ENCODE peak calls at places on chromosomes 12 and 14, in four cellular contexts. U, A, L and G are unnamed samples.

GRCh38 chr12:14072952-14073351 is 91.5 kb upstream of the GRIN2B start:
- DNase-seq in U (no peak), A (no peak), L (no peak), G (no peak)

GRCh38 chr12:105474672-105475071 is 144.2 kb downstream of the C12orf75 start:
- DNase-seq in U (no peak), A (no peak), L (no peak), G (no peak)

GRCh38 chr12:31594681-31595080 is 3.7 kb upstream of the DENND5B start:
- DNase-seq in U (no peak), A (no peak), L (no peak), G (no peak)

GRCh38 chr14:34640826-34641225 is 10.9 kb upstream of the SNX6 start:
- DNase-seq in U (no peak), A (no peak), L (no peak), G (no peak)

GRCh38 chr12:11347810-11348209 is 37.6 kb upstream of the PRB4 start:
- DNase-seq in U (no peak), A (no peak), L (no peak), G (no peak)

GRCh38 chr12:93950321-93950720 is 198.1 kb upstream of the PLXNC1 start:
- DNase-seq in U (no peak), A (no peak), L (no peak), G (no peak)

GRCh38 chr14:87170179-87170578 is 822.8 kb downstream of the GALC start:
- DNase-seq in U (peak; percentile 35), A (no peak), L (no peak), G (no peak)

GRCh38 chr12:130715996-130716917 is at the start of gene RIMBP2:
- DNase-seq in U (peak; percentile 83), A (no peak), L (no peak), G (peak; percentile 41)

GRCh38 chr12:98745578-98746391 is 100.7 kb downstream of the APAF1 start:
- DNase-seq in U (peak; percentile 46), A (peak; percentile 35), L (no peak), G (peak; percentile 30)

GRCh38 chr14:76720382-76720813 is 40.9 kb upstream of the VASH1 start:
- DNase-seq in U (peak; percentile 61), A (peak; percentile 19), L (peak; percentile 36), G (peak; percentile 50)

GRCh38 chr12:77325505-77325904 is 260.1 kb upstream of the E2F7 start:
- DNase-seq in U (peak; percentile 53), A (peak; percentile 9), L (no peak), G (no peak)

GRCh38 chr12:20486233-20486632 is 117.9 kb downstream of the PDE3A start:
- DNase-seq in U (no peak), A (no peak), L (no peak), G (no peak)

GRCh38 chr14:76926521-76927251 is 100.5 kb downstream of the LRRC74A start:
- DNase-seq in U (no peak), A (no peak), L (no peak), G (no peak)

GRCh38 chr14:71399057-71399487 is 491.8 kb downstream of the PCNX1 start:
- DNase-seq in U (no peak), A (no peak), L (no peak), G (peak; percentile 11)

GRCh38 chr12:68959457-68960161 is 26.6 kb upstream of the CPM start:
- DNase-seq in U (no peak), A (no peak), L (no peak), G (no peak)

GRCh38 chr12:16610743-16611142 is 4.8 kb upstream of the LMO3 start:
- DNase-seq in U (no peak), A (no peak), L (no peak), G (no peak)

GRCh38 chr14:96260341-96260821 is 4.4 kb downstream of the BDKRB1 start:
- DNase-seq in U (no peak), A (no peak), L (no peak), G (no peak)